ENCODE peak calls at places on chromosomes 4 and X, in nine cellular contexts. One of them, this sample, is unnamed.

GRCh38 chrX:109347618-109348017 is 134.3 kb downstream of the GUCY2F start:
- DNase-seq in CD8-positive, alpha-beta T cell: no peak
- DNase-seq in right atrium auricular region: no peak
- DNase-seq in endothelial cell of umbilical vein: peak; percentile 72
- DNase-seq in lower lobe of right lung: no peak
- DNase-seq in neural progenitor cell: no peak
- DNase-seq in lung: no peak
- DNase-seq in CD4-positive, CD25-positive, alpha-beta regulatory T cell: no peak
- DNase-seq in neuronal stem cell: no peak
- DNase-seq in this sample: no peak

GRCh38 chrX:137479394-137479793 is 86.5 kb upstream of the ZIC3 start:
- DNase-seq in CD8-positive, alpha-beta T cell: no peak
- DNase-seq in right atrium auricular region: no peak
- DNase-seq in endothelial cell of umbilical vein: no peak
- DNase-seq in lower lobe of right lung: no peak
- DNase-seq in neural progenitor cell: no peak
- DNase-seq in lung: no peak
- DNase-seq in CD4-positive, CD25-positive, alpha-beta regulatory T cell: no peak
- DNase-seq in neuronal stem cell: no peak
- DNase-seq in this sample: no peak

GRCh38 chr4:36256398-36256828 is 12.1 kb upstream of the ARAP2 start:
- DNase-seq in CD8-positive, alpha-beta T cell: no peak
- DNase-seq in right atrium auricular region: no peak
- DNase-seq in endothelial cell of umbilical vein: no peak
- DNase-seq in lower lobe of right lung: no peak
- DNase-seq in neural progenitor cell: no peak
- DNase-seq in lung: no peak
- DNase-seq in CD4-positive, CD25-positive, alpha-beta regulatory T cell: no peak
- DNase-seq in neuronal stem cell: no peak
- DNase-seq in this sample: no peak

GRCh38 chr4:2246384-2247127 is 4.6 kb upstream of the HAUS3 start:
- DNase-seq in CD8-positive, alpha-beta T cell: peak; percentile 20
- DNase-seq in right atrium auricular region: peak; percentile 43
- DNase-seq in endothelial cell of umbilical vein: no peak
- DNase-seq in lower lobe of right lung: peak; percentile 36
- DNase-seq in neural progenitor cell: no peak
- DNase-seq in lung: no peak
- DNase-seq in CD4-positive, CD25-positive, alpha-beta regulatory T cell: no peak
- DNase-seq in neuronal stem cell: no peak
- DNase-seq in this sample: peak; percentile 17

GRCh38 chrX:20320461-20321159 is 53.9 kb upstream of the RPS6KA3 start:
- DNase-seq in CD8-positive, alpha-beta T cell: peak; percentile 42
- DNase-seq in right atrium auricular region: no peak
- DNase-seq in endothelial cell of umbilical vein: no peak
- DNase-seq in lower lobe of right lung: peak; percentile 45
- DNase-seq in neural progenitor cell: no peak
- DNase-seq in lung: no peak
- DNase-seq in CD4-positive, CD25-positive, alpha-beta regulatory T cell: no peak
- DNase-seq in neuronal stem cell: no peak
- DNase-seq in this sample: no peak

GRCh38 chrX:84118769-84119168 is 69.2 kb downstream of the RPS6KA6 start:
- DNase-seq in CD8-positive, alpha-beta T cell: no peak
- DNase-seq in right atrium auricular region: no peak
- DNase-seq in endothelial cell of umbilical vein: no peak
- DNase-seq in lower lobe of right lung: no peak
- DNase-seq in neural progenitor cell: no peak
- DNase-seq in lung: no peak
- DNase-seq in CD4-positive, CD25-positive, alpha-beta regulatory T cell: no peak
- DNase-seq in neuronal stem cell: no peak
- DNase-seq in this sample: no peak

GRCh38 chr4:185470503-185471195 is 884 bp downstream of the CCDC110 start:
- DNase-seq in CD8-positive, alpha-beta T cell: peak; percentile 56
- DNase-seq in right atrium auricular region: peak; percentile 67
- DNase-seq in endothelial cell of umbilical vein: peak; percentile 52
- DNase-seq in lower lobe of right lung: peak; percentile 79
- DNase-seq in neural progenitor cell: peak; percentile 37
- DNase-seq in lung: peak; percentile 64
- DNase-seq in CD4-positive, CD25-positive, alpha-beta regulatory T cell: peak; percentile 68
- DNase-seq in neuronal stem cell: peak; percentile 15
- DNase-seq in this sample: peak; percentile 66

GRCh38 chr4:99323761-99324160 is 2.6 kb upstream of the ADH1B start:
- DNase-seq in CD8-positive, alpha-beta T cell: no peak
- DNase-seq in right atrium auricular region: no peak
- DNase-seq in endothelial cell of umbilical vein: no peak
- DNase-seq in lower lobe of right lung: no peak
- DNase-seq in neural progenitor cell: no peak
- DNase-seq in lung: no peak
- DNase-seq in CD4-positive, CD25-positive, alpha-beta regulatory T cell: no peak
- DNase-seq in neuronal stem cell: no peak
- DNase-seq in this sample: no peak

GRCh38 chr4:23425570-23425969 is 464.3 kb downstream of the PPARGC1A start:
- DNase-seq in CD8-positive, alpha-beta T cell: no peak
- DNase-seq in right atrium auricular region: no peak
- DNase-seq in endothelial cell of umbilical vein: no peak
- DNase-seq in lower lobe of right lung: no peak
- DNase-seq in neural progenitor cell: no peak
- DNase-seq in lung: no peak
- DNase-seq in CD4-positive, CD25-positive, alpha-beta regulatory T cell: no peak
- DNase-seq in neuronal stem cell: no peak
- DNase-seq in this sample: no peak

GRCh38 chrX:51496501-51497291 is at the start of gene NUDT11:
- DNase-seq in CD8-positive, alpha-beta T cell: peak; percentile 46
- DNase-seq in right atrium auricular region: no peak
- DNase-seq in endothelial cell of umbilical vein: peak; percentile 68
- DNase-seq in lower lobe of right lung: peak; percentile 54
- DNase-seq in neural progenitor cell: peak; percentile 89
- DNase-seq in lung: peak; percentile 32
- DNase-seq in CD4-positive, CD25-positive, alpha-beta regulatory T cell: peak; percentile 8
- DNase-seq in neuronal stem cell: peak; percentile 65
- DNase-seq in this sample: no peak

GRCh38 chr4:84669201-84669600 is 86.3 kb downstream of the CDS1 start:
- DNase-seq in CD8-positive, alpha-beta T cell: no peak
- DNase-seq in right atrium auricular region: no peak
- DNase-seq in endothelial cell of umbilical vein: no peak
- DNase-seq in lower lobe of right lung: no peak
- DNase-seq in neural progenitor cell: no peak
- DNase-seq in lung: no peak
- DNase-seq in CD4-positive, CD25-positive, alpha-beta regulatory T cell: no peak
- DNase-seq in neuronal stem cell: no peak
- DNase-seq in this sample: no peak

GRCh38 chrX:9919632-9920172 is 47.5 kb upstream of the CLDN34 start:
- DNase-seq in CD8-positive, alpha-beta T cell: no peak
- DNase-seq in right atrium auricular region: no peak
- DNase-seq in endothelial cell of umbilical vein: no peak
- DNase-seq in lower lobe of right lung: no peak
- DNase-seq in neural progenitor cell: no peak
- DNase-seq in lung: no peak
- DNase-seq in CD4-positive, CD25-positive, alpha-beta regulatory T cell: no peak
- DNase-seq in neuronal stem cell: no peak
- DNase-seq in this sample: no peak

GRCh38 chrX:97563531-97564133 is 679.9 kb downstream of the RPA4 start:
- DNase-seq in CD8-positive, alpha-beta T cell: peak; percentile 40
- DNase-seq in right atrium auricular region: no peak
- DNase-seq in endothelial cell of umbilical vein: peak; percentile 75
- DNase-seq in lower lobe of right lung: peak; percentile 59
- DNase-seq in neural progenitor cell: no peak
- DNase-seq in lung: peak; percentile 37
- DNase-seq in CD4-positive, CD25-positive, alpha-beta regulatory T cell: peak; percentile 66
- DNase-seq in neuronal stem cell: no peak
- DNase-seq in this sample: peak; percentile 43

GRCh38 chr4:143183513-143184216 is 1.1 kb upstream of the USP38 start:
- DNase-seq in CD8-positive, alpha-beta T cell: no peak
- DNase-seq in right atrium auricular region: no peak
- DNase-seq in endothelial cell of umbilical vein: no peak
- DNase-seq in lower lobe of right lung: no peak
- DNase-seq in neural progenitor cell: no peak
- DNase-seq in lung: no peak
- DNase-seq in CD4-positive, CD25-positive, alpha-beta regulatory T cell: no peak
- DNase-seq in neuronal stem cell: no peak
- DNase-seq in this sample: no peak

GRCh38 chr4:3257691-3258482 is 8.9 kb downstream of the MSANTD1 start:
- DNase-seq in CD8-positive, alpha-beta T cell: no peak
- DNase-seq in right atrium auricular region: no peak
- DNase-seq in endothelial cell of umbilical vein: no peak
- DNase-seq in lower lobe of right lung: no peak
- DNase-seq in neural progenitor cell: peak; percentile 1
- DNase-seq in lung: no peak
- DNase-seq in CD4-positive, CD25-positive, alpha-beta regulatory T cell: no peak
- DNase-seq in neuronal stem cell: no peak
- DNase-seq in this sample: no peak

GRCh38 chr4:52883183-52883621 is 21.1 kb downstream of the RASL11B start:
- DNase-seq in CD8-positive, alpha-beta T cell: no peak
- DNase-seq in right atrium auricular region: no peak
- DNase-seq in endothelial cell of umbilical vein: no peak
- DNase-seq in lower lobe of right lung: no peak
- DNase-seq in neural progenitor cell: peak; percentile 55
- DNase-seq in lung: no peak
- DNase-seq in CD4-positive, CD25-positive, alpha-beta regulatory T cell: no peak
- DNase-seq in neuronal stem cell: no peak
- DNase-seq in this sample: no peak

GRCh38 chrX:79147477-79147876 is 3.0 kb downstream of the GPR174 start:
- DNase-seq in CD8-positive, alpha-beta T cell: no peak
- DNase-seq in right atrium auricular region: no peak
- DNase-seq in endothelial cell of umbilical vein: no peak
- DNase-seq in lower lobe of right lung: no peak
- DNase-seq in neural progenitor cell: no peak
- DNase-seq in lung: no peak
- DNase-seq in CD4-positive, CD25-positive, alpha-beta regulatory T cell: no peak
- DNase-seq in neuronal stem cell: no peak
- DNase-seq in this sample: no peak
- H3K4me1 ChIP-seq in CD8-positive, alpha-beta T cell: peaks cover 28% of the 10 kb centered on the region
- H3K4me1 ChIP-seq in right atrium auricular region: no peaks in the 10 kb centered on the region
- H3K4me1 ChIP-seq in endothelial cell of umbilical vein: no peaks in the 10 kb centered on the region
- H3K4me1 ChIP-seq in lower lobe of right lung: no peaks in the 10 kb centered on the region
- H3K4me1 ChIP-seq in neural progenitor cell: no peaks in the 10 kb centered on the region
- H3K4me1 ChIP-seq in lung: no peaks in the 10 kb centered on the region
- H3K4me1 ChIP-seq in CD4-positive, CD25-positive, alpha-beta regulatory T cell: peaks cover 36% of the 10 kb centered on the region
- H3K4me1 ChIP-seq in neuronal stem cell: no peaks in the 10 kb centered on the region
- H3K4me1 ChIP-seq in this sample: peaks cover 14% of the 10 kb centered on the region

GRCh38 chr4:56211202-56211601 is 176.1 kb downstream of the AASDH start:
- DNase-seq in CD8-positive, alpha-beta T cell: no peak
- DNase-seq in right atrium auricular region: no peak
- DNase-seq in endothelial cell of umbilical vein: no peak
- DNase-seq in lower lobe of right lung: no peak
- DNase-seq in neural progenitor cell: peak; percentile 13
- DNase-seq in lung: no peak
- DNase-seq in CD4-positive, CD25-positive, alpha-beta regulatory T cell: no peak
- DNase-seq in neuronal stem cell: no peak
- DNase-seq in this sample: no peak

GRCh38 chr4:56212774-56213173 is 174.5 kb downstream of the AASDH start:
- DNase-seq in CD8-positive, alpha-beta T cell: no peak
- DNase-seq in right atrium auricular region: no peak
- DNase-seq in endothelial cell of umbilical vein: no peak
- DNase-seq in lower lobe of right lung: no peak
- DNase-seq in neural progenitor cell: no peak
- DNase-seq in lung: no peak
- DNase-seq in CD4-positive, CD25-positive, alpha-beta regulatory T cell: no peak
- DNase-seq in neuronal stem cell: no peak
- DNase-seq in this sample: no peak

GRCh38 chr4:56215901-56216300 is 171.4 kb downstream of the AASDH start:
- DNase-seq in CD8-positive, alpha-beta T cell: no peak
- DNase-seq in right atrium auricular region: no peak
- DNase-seq in endothelial cell of umbilical vein: peak; percentile 26
- DNase-seq in lower lobe of right lung: no peak
- DNase-seq in neural progenitor cell: no peak
- DNase-seq in lung: no peak
- DNase-seq in CD4-positive, CD25-positive, alpha-beta regulatory T cell: no peak
- DNase-seq in neuronal stem cell: no peak
- DNase-seq in this sample: no peak

GRCh38 chr4:56215138-56215793 is 172.0 kb downstream of the AASDH start:
- DNase-seq in CD8-positive, alpha-beta T cell: no peak
- DNase-seq in right atrium auricular region: no peak
- DNase-seq in endothelial cell of umbilical vein: no peak
- DNase-seq in lower lobe of right lung: no peak
- DNase-seq in neural progenitor cell: no peak
- DNase-seq in lung: no peak
- DNase-seq in CD4-positive, CD25-positive, alpha-beta regulatory T cell: no peak
- DNase-seq in neuronal stem cell: no peak
- DNase-seq in this sample: no peak

GRCh38 chr4:56213543-56213942 is 173.7 kb downstream of the AASDH start:
- DNase-seq in CD8-positive, alpha-beta T cell: no peak
- DNase-seq in right atrium auricular region: no peak
- DNase-seq in endothelial cell of umbilical vein: no peak
- DNase-seq in lower lobe of right lung: no peak
- DNase-seq in neural progenitor cell: no peak
- DNase-seq in lung: no peak
- DNase-seq in CD4-positive, CD25-positive, alpha-beta regulatory T cell: no peak
- DNase-seq in neuronal stem cell: no peak
- DNase-seq in this sample: no peak
- H3K4me1 ChIP-seq in CD8-positive, alpha-beta T cell: no peaks in the 10 kb centered on the region
- H3K4me1 ChIP-seq in right atrium auricular region: no peaks in the 10 kb centered on the region
- H3K4me1 ChIP-seq in endothelial cell of umbilical vein: peaks cover 4% of the 10 kb centered on the region
- H3K4me1 ChIP-seq in lower lobe of right lung: no peaks in the 10 kb centered on the region
- H3K4me1 ChIP-seq in neural progenitor cell: peaks cover 10% of the 10 kb centered on the region
- H3K4me1 ChIP-seq in lung: no peaks in the 10 kb centered on the region
- H3K4me1 ChIP-seq in CD4-positive, CD25-positive, alpha-beta regulatory T cell: no peaks in the 10 kb centered on the region
- H3K4me1 ChIP-seq in neuronal stem cell: peaks cover 6% of the 10 kb centered on the region
- H3K4me1 ChIP-seq in this sample: no peaks in the 10 kb centered on the region

DNA sequence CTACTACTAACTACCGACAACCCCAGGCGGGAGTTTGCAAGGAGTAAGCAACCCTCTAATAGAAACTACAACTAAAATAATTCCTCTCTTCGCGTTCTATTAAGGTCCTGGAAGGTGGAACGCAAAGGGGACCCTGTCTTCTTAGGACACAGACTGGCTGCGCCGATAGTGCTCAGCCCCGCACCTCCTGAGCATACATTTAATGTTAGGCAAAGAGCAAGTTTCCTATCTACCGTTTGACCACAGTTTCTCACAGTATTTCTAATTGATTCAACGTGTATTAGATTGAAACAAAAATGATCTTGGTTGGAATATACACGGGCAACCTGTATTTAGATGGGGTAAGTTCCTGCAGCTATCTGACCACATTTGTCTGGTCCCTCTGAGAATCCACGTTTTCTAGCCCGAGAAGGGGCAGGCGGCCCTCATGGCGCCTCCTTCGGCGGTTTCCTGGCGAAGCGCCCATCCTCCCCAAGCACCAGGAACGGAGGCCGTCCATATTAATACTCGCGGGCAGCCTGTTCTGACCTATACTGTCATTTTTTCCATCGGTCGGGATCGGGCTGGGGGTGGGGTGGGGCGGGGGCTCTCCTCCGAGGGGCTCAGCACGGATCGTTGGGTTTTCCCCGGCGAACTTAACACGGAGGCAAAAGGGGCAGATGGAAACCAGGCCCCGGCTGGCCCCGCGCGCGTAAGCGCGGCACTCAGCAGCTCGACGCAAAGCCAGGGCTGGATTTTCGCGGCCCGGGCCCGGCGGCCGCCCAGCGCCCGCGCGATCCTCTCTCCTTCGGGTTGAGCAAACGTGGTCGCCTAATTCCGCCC is 77.0 kb upstream of the BCOR start:
- DNase-seq in CD8-positive, alpha-beta T cell: peak; percentile 24
- DNase-seq in right atrium auricular region: no peak
- DNase-seq in endothelial cell of umbilical vein: peak; percentile 51
- DNase-seq in lower lobe of right lung: peak; percentile 64
- DNase-seq in neural progenitor cell: peak; percentile 78
- DNase-seq in lung: no peak
- DNase-seq in CD4-positive, CD25-positive, alpha-beta regulatory T cell: no peak
- DNase-seq in neuronal stem cell: no peak
- DNase-seq in this sample: peak; percentile 51
- H3K4me1 ChIP-seq in CD8-positive, alpha-beta T cell: peaks cover 35% of the 10 kb centered on the region
- H3K4me1 ChIP-seq in right atrium auricular region: peaks cover 30% of the 10 kb centered on the region
- H3K4me1 ChIP-seq in endothelial cell of umbilical vein: peaks cover 40% of the 10 kb centered on the region
- H3K4me1 ChIP-seq in lower lobe of right lung: peaks cover 33% of the 10 kb centered on the region
- H3K4me1 ChIP-seq in neural progenitor cell: peaks cover 5% of the 10 kb centered on the region
- H3K4me1 ChIP-seq in lung: no peaks in the 10 kb centered on the region
- H3K4me1 ChIP-seq in CD4-positive, CD25-positive, alpha-beta regulatory T cell: peaks cover 43% of the 10 kb centered on the region
- H3K4me1 ChIP-seq in neuronal stem cell: peaks cover 2% of the 10 kb centered on the region
- H3K4me1 ChIP-seq in this sample: peaks cover 17% of the 10 kb centered on the region

GRCh38 chr4:86947494-86948120 is 12.8 kb downstream of the AFF1 start:
- DNase-seq in CD8-positive, alpha-beta T cell: no peak
- DNase-seq in right atrium auricular region: no peak
- DNase-seq in endothelial cell of umbilical vein: peak; percentile 63
- DNase-seq in lower lobe of right lung: no peak
- DNase-seq in neural progenitor cell: no peak
- DNase-seq in lung: no peak
- DNase-seq in CD4-positive, CD25-positive, alpha-beta regulatory T cell: no peak
- DNase-seq in neuronal stem cell: no peak
- DNase-seq in this sample: no peak
- H3K4me1 ChIP-seq in CD8-positive, alpha-beta T cell: peaks cover 10% of the 10 kb centered on the region
- H3K4me1 ChIP-seq in right atrium auricular region: peaks cover 26% of the 10 kb centered on the region
- H3K4me1 ChIP-seq in endothelial cell of umbilical vein: peaks cover 18% of the 10 kb centered on the region
- H3K4me1 ChIP-seq in lower lobe of right lung: peaks cover 27% of the 10 kb centered on the region
- H3K4me1 ChIP-seq in neural progenitor cell: peaks cover 44% of the 10 kb centered on the region
- H3K4me1 ChIP-seq in lung: peaks cover 14% of the 10 kb centered on the region
- H3K4me1 ChIP-seq in CD4-positive, CD25-positive, alpha-beta regulatory T cell: peaks cover 20% of the 10 kb centered on the region
- H3K4me1 ChIP-seq in neuronal stem cell: peaks cover 26% of the 10 kb centered on the region
- H3K4me1 ChIP-seq in this sample: peaks cover 7% of the 10 kb centered on the region

This sample was measured in naive thymus-derived CD4-positive, alpha-beta T cell.